ENCODE peak calls at places on chromosomes 12 and 14, in eight cellular contexts. One of them, this sample, is unnamed.

GRCh38 chr12:1844223-1844622 is 23.9 kb downstream of the LRTM2 start:
- DNase-seq in A549: no peak
- DNase-seq in fibroblast of pulmonary artery: no peak
- DNase-seq in ovary: no peak
- DNase-seq in lower leg skin: no peak
- DNase-seq in IMR-90: no peak
- DNase-seq in PC-3: no peak
- DNase-seq in thoracic aorta: no peak
- DNase-seq in this sample: no peak

GRCh38 chr12:104462931-104463339 is 6.2 kb downstream of the CHST11 start:
- DNase-seq in PC-3: no peak
- DNase-seq in ovary: no peak
- DNase-seq in A549: no peak
- DNase-seq in IMR-90: no peak
- DNase-seq in thoracic aorta: no peak
- DNase-seq in fibroblast of pulmonary artery: peak; percentile 35
- DNase-seq in lower leg skin: no peak
- DNase-seq in this sample: no peak

GRCh38 chr12:67096533-67097318 is 172.4 kb upstream of the CAND1 start:
- DNase-seq in thoracic aorta: no peak
- DNase-seq in ovary: no peak
- DNase-seq in lower leg skin: no peak
- DNase-seq in fibroblast of pulmonary artery: no peak
- DNase-seq in IMR-90: no peak
- DNase-seq in PC-3: peak; percentile 19
- DNase-seq in A549: no peak
- DNase-seq in this sample: peak; percentile 81

GRCh38 chr14:21068521-21069387 is 1.4 kb upstream of the ARHGEF40 start:
- DNase-seq in thoracic aorta: peak; percentile 45
- DNase-seq in fibroblast of pulmonary artery: peak; percentile 67
- DNase-seq in ovary: peak; percentile 63
- DNase-seq in IMR-90: peak; percentile 52
- DNase-seq in lower leg skin: no peak
- DNase-seq in A549: peak; percentile 53
- DNase-seq in PC-3: peak; percentile 61
- DNase-seq in this sample: no peak

GRCh38 chr12:65586796-65587195 is 237.5 kb upstream of the HMGA2 start:
- DNase-seq in lower leg skin: no peak
- DNase-seq in IMR-90: no peak
- DNase-seq in A549: no peak
- DNase-seq in PC-3: no peak
- DNase-seq in thoracic aorta: no peak
- DNase-seq in fibroblast of pulmonary artery: no peak
- DNase-seq in ovary: no peak
- DNase-seq in this sample: no peak

GRCh38 chr14:36944307-36945010 is 227.9 kb downstream of the SLC25A21 start:
- DNase-seq in A549: peak; percentile 22
- DNase-seq in PC-3: peak; percentile 79
- DNase-seq in fibroblast of pulmonary artery: no peak
- DNase-seq in ovary: no peak
- DNase-seq in IMR-90: peak; percentile 79
- DNase-seq in lower leg skin: peak; percentile 63
- DNase-seq in thoracic aorta: no peak
- DNase-seq in this sample: no peak

GRCh38 chr14:102517412-102518062 is 8.0 kb upstream of the ANKRD9 start:
- DNase-seq in ovary: no peak
- DNase-seq in A549: no peak
- DNase-seq in IMR-90: no peak
- DNase-seq in lower leg skin: no peak
- DNase-seq in thoracic aorta: no peak
- DNase-seq in fibroblast of pulmonary artery: no peak
- DNase-seq in PC-3: no peak
- DNase-seq in this sample: no peak

GRCh38 chr14:85276829-85277228 is 253.1 kb upstream of the FLRT2 start:
- DNase-seq in lower leg skin: no peak
- DNase-seq in ovary: no peak
- DNase-seq in PC-3: no peak
- DNase-seq in A549: no peak
- DNase-seq in thoracic aorta: no peak
- DNase-seq in fibroblast of pulmonary artery: peak; percentile 8
- DNase-seq in IMR-90: no peak
- DNase-seq in this sample: no peak

GRCh38 chr12:1318327-1319031 is 275.9 kb downstream of the FBXL14 start:
- DNase-seq in A549: no peak
- DNase-seq in fibroblast of pulmonary artery: peak; percentile 55
- DNase-seq in IMR-90: peak; percentile 31
- DNase-seq in lower leg skin: no peak
- DNase-seq in PC-3: peak; percentile 62
- DNase-seq in thoracic aorta: no peak
- DNase-seq in ovary: no peak
- DNase-seq in this sample: no peak

GRCh38 chr12:15364221-15365170 is 42.2 kb downstream of the PTPRO start:
- DNase-seq in fibroblast of pulmonary artery: peak; percentile 34
- DNase-seq in thoracic aorta: no peak
- DNase-seq in ovary: no peak
- DNase-seq in PC-3: peak; percentile 74
- DNase-seq in A549: no peak
- DNase-seq in IMR-90: no peak
- DNase-seq in lower leg skin: no peak
- DNase-seq in this sample: no peak

GRCh38 chr14:25006961-25007795 is 42.8 kb downstream of the STXBP6 start:
- DNase-seq in IMR-90: peak; percentile 95
- DNase-seq in fibroblast of pulmonary artery: peak; percentile 92
- DNase-seq in thoracic aorta: no peak
- DNase-seq in PC-3: peak; percentile 62
- DNase-seq in lower leg skin: no peak
- DNase-seq in A549: peak; percentile 72
- DNase-seq in ovary: no peak
- DNase-seq in this sample: peak; percentile 71

GRCh38 chr12:121154793-121155375 is 22.2 kb downstream of the P2RX7 start:
- DNase-seq in fibroblast of pulmonary artery: no peak
- DNase-seq in ovary: no peak
- DNase-seq in A549: no peak
- DNase-seq in thoracic aorta: no peak
- DNase-seq in PC-3: no peak
- DNase-seq in IMR-90: no peak
- DNase-seq in lower leg skin: no peak
- DNase-seq in this sample: no peak

GRCh38 chr14:25121342-25122129 is 71.6 kb upstream of the STXBP6 start:
- DNase-seq in IMR-90: peak; percentile 92
- DNase-seq in PC-3: no peak
- DNase-seq in ovary: no peak
- DNase-seq in A549: peak; percentile 53
- DNase-seq in fibroblast of pulmonary artery: peak; percentile 87
- DNase-seq in lower leg skin: peak; percentile 27
- DNase-seq in thoracic aorta: no peak
- DNase-seq in this sample: no peak

GRCh38 chr14:39203659-39204606 is 28.9 kb downstream of the PNN start:
- DNase-seq in IMR-90: no peak
- DNase-seq in fibroblast of pulmonary artery: no peak
- DNase-seq in A549: peak; percentile 92
- DNase-seq in thoracic aorta: no peak
- DNase-seq in lower leg skin: no peak
- DNase-seq in ovary: no peak
- DNase-seq in PC-3: peak; percentile 89
- DNase-seq in this sample: no peak

GRCh38 chr12:49482095-49483051 is 56.5 kb upstream of the KCNH3 start:
- DNase-seq in ovary: no peak
- DNase-seq in lower leg skin: no peak
- DNase-seq in IMR-90: peak; percentile 39
- DNase-seq in A549: no peak
- DNase-seq in fibroblast of pulmonary artery: no peak
- DNase-seq in thoracic aorta: no peak
- DNase-seq in PC-3: peak; percentile 45
- DNase-seq in this sample: no peak

DNA sequence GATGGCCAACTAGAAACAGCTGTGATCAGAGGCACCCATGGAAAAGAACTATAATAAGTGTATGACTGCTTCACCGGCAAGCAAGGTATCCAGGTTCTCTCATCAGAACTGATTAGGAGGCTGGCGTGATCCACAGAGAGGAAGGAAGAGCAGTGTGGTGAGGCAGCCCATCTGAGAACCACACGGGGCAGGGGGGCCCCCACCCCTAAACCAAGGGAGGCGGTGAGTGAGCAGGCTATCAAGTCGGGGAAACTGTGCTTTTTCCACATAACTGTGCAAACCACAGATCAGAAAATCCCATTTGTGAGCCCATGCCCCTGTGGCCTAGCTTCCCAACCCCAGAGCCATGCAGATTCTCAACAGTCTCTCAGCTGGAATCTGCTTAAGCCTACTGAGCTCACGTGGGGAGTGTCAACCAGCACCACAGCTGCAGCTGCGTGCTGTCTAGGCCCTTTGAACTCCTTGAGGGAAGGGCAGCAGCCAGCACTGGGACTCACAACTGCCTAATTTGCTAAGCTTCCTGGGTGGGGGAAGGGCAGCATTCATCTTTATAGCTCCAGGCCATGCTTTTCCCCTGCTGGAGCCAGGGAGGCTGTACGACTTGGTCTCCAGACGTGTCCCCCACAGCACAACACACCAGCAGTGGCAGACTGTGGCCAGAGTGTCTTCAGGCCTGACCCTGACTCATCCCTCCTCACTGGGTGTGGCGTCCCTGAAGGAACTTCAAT is 444.4 kb upstream of the ATP2B1 start:
- DNase-seq in PC-3: peak; percentile 64
- DNase-seq in lower leg skin: no peak
- DNase-seq in thoracic aorta: no peak
- DNase-seq in IMR-90: no peak
- DNase-seq in A549: no peak
- DNase-seq in ovary: no peak
- DNase-seq in fibroblast of pulmonary artery: no peak
- DNase-seq in this sample: no peak
- TF ChIP-seq CTCF in PC-3: no peak
- TF ChIP-seq CTCF in lower leg skin: no peak
- TF ChIP-seq CTCF in thoracic aorta: no peak
- TF ChIP-seq CTCF in IMR-90: no peak
- TF ChIP-seq CTCF in A549: no peak
- TF ChIP-seq CTCF in ovary: no peak
- TF ChIP-seq CTCF in fibroblast of pulmonary artery: no peak
- TF ChIP-seq CTCF in this sample: no peak

GRCh38 chr12:8028267-8028666 is 4.2 kb upstream of the FOXJ2 start:
- DNase-seq in thoracic aorta: no peak
- DNase-seq in A549: no peak
- DNase-seq in fibroblast of pulmonary artery: no peak
- DNase-seq in PC-3: no peak
- DNase-seq in lower leg skin: no peak
- DNase-seq in ovary: peak; percentile 30
- DNase-seq in IMR-90: no peak
- DNase-seq in this sample: no peak

GRCh38 chr12:8031872-8032241 is 659 bp upstream of the FOXJ2 start:
- DNase-seq in A549: no peak
- DNase-seq in PC-3: no peak
- DNase-seq in ovary: no peak
- DNase-seq in lower leg skin: no peak
- DNase-seq in IMR-90: no peak
- DNase-seq in fibroblast of pulmonary artery: peak; percentile 13
- DNase-seq in thoracic aorta: no peak
- DNase-seq in this sample: no peak

GRCh38 chr12:8030189-8030588 is 2.3 kb upstream of the FOXJ2 start:
- DNase-seq in A549: no peak
- DNase-seq in PC-3: no peak
- DNase-seq in fibroblast of pulmonary artery: no peak
- DNase-seq in ovary: no peak
- DNase-seq in IMR-90: no peak
- DNase-seq in lower leg skin: no peak
- DNase-seq in thoracic aorta: no peak
- DNase-seq in this sample: no peak

GRCh38 chr12:8026282-8026637 is 6.3 kb upstream of the FOXJ2 start:
- DNase-seq in lower leg skin: no peak
- DNase-seq in A549: no peak
- DNase-seq in IMR-90: no peak
- DNase-seq in thoracic aorta: no peak
- DNase-seq in fibroblast of pulmonary artery: no peak
- DNase-seq in PC-3: no peak
- DNase-seq in ovary: no peak
- DNase-seq in this sample: no peak

GRCh38 chr12:8027856-8028255 is 4.7 kb upstream of the FOXJ2 start:
- DNase-seq in lower leg skin: no peak
- DNase-seq in IMR-90: no peak
- DNase-seq in thoracic aorta: no peak
- DNase-seq in ovary: no peak
- DNase-seq in fibroblast of pulmonary artery: no peak
- DNase-seq in A549: no peak
- DNase-seq in PC-3: no peak
- DNase-seq in this sample: no peak
- H3K4me3 ChIP-seq in lower leg skin: no peak overlapping the region
- H3K4me3 ChIP-seq in IMR-90: no peak overlapping the region
- H3K4me3 ChIP-seq in thoracic aorta: peak overlapping the region; percentile 93
- H3K4me3 ChIP-seq in ovary: peak overlapping the region; percentile 84
- H3K4me3 ChIP-seq in fibroblast of pulmonary artery: no peak overlapping the region
- H3K4me3 ChIP-seq in A549: peak overlapping the region; percentile 73
- H3K4me3 ChIP-seq in PC-3: peak overlapping the region; percentile 79
- H3K4me3 ChIP-seq in this sample: no peak overlapping the region

GRCh38 chr14:59425322-59425945 is 39.7 kb downstream of the GPR135 start:
- DNase-seq in IMR-90: peak; percentile 57
- DNase-seq in fibroblast of pulmonary artery: peak; percentile 73
- DNase-seq in PC-3: peak; percentile 41
- DNase-seq in A549: no peak
- DNase-seq in lower leg skin: no peak
- DNase-seq in ovary: no peak
- DNase-seq in thoracic aorta: no peak
- DNase-seq in this sample: no peak
- TF ChIP-seq CTCF in IMR-90: no peak
- TF ChIP-seq CTCF in fibroblast of pulmonary artery: peak; percentile 33
- TF ChIP-seq CTCF in PC-3: peak; percentile 51
- TF ChIP-seq CTCF in A549: no peak
- TF ChIP-seq CTCF in lower leg skin: no peak
- TF ChIP-seq CTCF in ovary: no peak
- TF ChIP-seq CTCF in thoracic aorta: no peak
- TF ChIP-seq CTCF in this sample: no peak

GRCh38 chr12:5432011-5432400 is at the start of gene NTF3:
- DNase-seq in IMR-90: peak; percentile 76
- DNase-seq in A549: no peak
- DNase-seq in lower leg skin: no peak
- DNase-seq in ovary: peak; percentile 59
- DNase-seq in fibroblast of pulmonary artery: peak; percentile 29
- DNase-seq in PC-3: no peak
- DNase-seq in thoracic aorta: no peak
- DNase-seq in this sample: no peak

GRCh38 chr12:5435161-5435560 is 3.3 kb downstream of the NTF3 start:
- DNase-seq in fibroblast of pulmonary artery: no peak
- DNase-seq in A549: no peak
- DNase-seq in thoracic aorta: no peak
- DNase-seq in PC-3: no peak
- DNase-seq in ovary: no peak
- DNase-seq in IMR-90: no peak
- DNase-seq in lower leg skin: no peak
- DNase-seq in this sample: no peak

GRCh38 chr12:5434647-5434968 is 2.7 kb downstream of the NTF3 start:
- DNase-seq in lower leg skin: no peak
- DNase-seq in PC-3: no peak
- DNase-seq in thoracic aorta: no peak
- DNase-seq in IMR-90: no peak
- DNase-seq in ovary: no peak
- DNase-seq in A549: no peak
- DNase-seq in fibroblast of pulmonary artery: no peak
- DNase-seq in this sample: no peak

GRCh38 chr12:5433840-5434646 is 2.1 kb downstream of the NTF3 start:
- DNase-seq in lower leg skin: no peak
- DNase-seq in PC-3: no peak
- DNase-seq in thoracic aorta: no peak
- DNase-seq in IMR-90: no peak
- DNase-seq in ovary: no peak
- DNase-seq in A549: no peak
- DNase-seq in fibroblast of pulmonary artery: no peak
- DNase-seq in this sample: no peak

GRCh38 chr12:5433081-5433839 is 1.4 kb downstream of the NTF3 start:
- DNase-seq in IMR-90: peak; percentile 63
- DNase-seq in PC-3: no peak
- DNase-seq in thoracic aorta: no peak
- DNase-seq in fibroblast of pulmonary artery: no peak
- DNase-seq in ovary: peak; percentile 39
- DNase-seq in lower leg skin: no peak
- DNase-seq in A549: no peak
- DNase-seq in this sample: no peak
- H3K4me3 ChIP-seq in IMR-90: peak overlapping the region; percentile 94
- H3K4me3 ChIP-seq in PC-3: no peak overlapping the region
- H3K4me3 ChIP-seq in thoracic aorta: peak overlapping the region; percentile 82
- H3K4me3 ChIP-seq in fibroblast of pulmonary artery: no peak overlapping the region
- H3K4me3 ChIP-seq in ovary: peak overlapping the region; percentile 52
- H3K4me3 ChIP-seq in lower leg skin: peak overlapping the region; percentile 19
- H3K4me3 ChIP-seq in A549: no peak overlapping the region
- H3K4me3 ChIP-seq in this sample: peak overlapping the region; percentile 33

This sample was measured in epithelial cell of proximal tubule.